ENCODE peak calls at places on chromosome 13, in six cellular contexts. T, V, W, A, M and N are unnamed samples.
A peak's percentile ranks its signal among the peaks of the same experiment; 100 is the strongest.

GRCh38 chr13:107305178-107305577 is 737.2 kb upstream of the ARGLU1 start:
- DNase-seq in V (no peak), M (no peak), A (no peak), W (no peak), T (no peak), N (no peak)

GRCh38 chr13:29925457-29925856 is 75.0 kb upstream of the UBL3 start:
- DNase-seq in T (no peak), A (peak; percentile 90), M (peak; percentile 76), V (peak; percentile 86), W (peak; percentile 86), N (no peak)

GRCh38 chr13:111411186-111411858 is 90.9 kb downstream of the TEX29 start:
- DNase-seq in M (no peak), W (no peak), A (no peak), V (no peak), T (no peak), N (no peak)

GRCh38 chr13:97353927-97354326 is 80.0 kb upstream of the RAP2A start:
- DNase-seq in A (no peak), W (peak; percentile 25), M (no peak), T (no peak), V (no peak), N (peak; percentile 12)

GRCh38 chr13:106151056-106151699 is 384.3 kb downstream of the EFNB2 start:
- DNase-seq in A (peak; percentile 94), V (no peak), T (peak; percentile 79), M (no peak), W (peak; percentile 97), N (peak; percentile 97)

GRCh38 chr13:109704771-109705628 is 81.4 kb downstream of the IRS2 start:
- DNase-seq in W (peak; percentile 28), V (peak; percentile 52), A (peak; percentile 32), T (no peak), M (peak; percentile 58), N (no peak)

GRCh38 chr13:107736149-107736548 is 479.2 kb downstream of the LIG4 start:
- DNase-seq in W (no peak), A (no peak), T (no peak), V (no peak), M (no peak), N (no peak)

GRCh38 chr13:44273991-44274810 is 99.4 kb upstream of the SERP2 start:
- DNase-seq in W (peak; percentile 80), M (no peak), A (peak; percentile 94), V (peak; percentile 29), T (no peak), N (no peak)

GRCh38 chr13:109162248-109163051 is 533.0 kb downstream of the MYO16 start:
- DNase-seq in W (no peak), T (no peak), V (no peak), A (no peak), M (no peak), N (no peak)

GRCh38 chr13:39847336-39847735 is 191.9 kb downstream of the COG6 start:
- DNase-seq in W (no peak), A (no peak), T (no peak), V (no peak), M (no peak), N (no peak)

GRCh38 chr13:110368408-110368807 is 61.3 kb downstream of the COL4A2 start:
- DNase-seq in M (no peak), A (no peak), T (no peak), V (no peak), W (no peak), N (no peak)

GRCh38 chr13:70723732-70724131 is 615.5 kb upstream of the KLHL1 start:
- DNase-seq in W (peak; percentile 9), M (no peak), V (no peak), A (peak; percentile 63), T (no peak), N (no peak)

GRCh38 chr13:20713751-20714150 is 10.3 kb downstream of the IL17D start:
- DNase-seq in W (peak; percentile 69), A (no peak), M (peak; percentile 42), V (peak; percentile 54), T (no peak), N (no peak)

GRCh38 chr13:21522847-21523246 is 63.7 kb upstream of the ZDHHC20 start:
- DNase-seq in A (no peak), V (no peak), T (no peak), W (no peak), M (no peak), N (no peak)

GRCh38 chr13:34166406-34166805 is 348.5 kb downstream of the RFC3 start:
- DNase-seq in M (no peak), A (no peak), W (no peak), V (no peak), T (no peak), N (no peak)

GRCh38 chr13:110118106-110118505 is 188.9 kb downstream of the COL4A1 start:
- DNase-seq in A (no peak), M (no peak), T (no peak), W (no peak), V (no peak), N (no peak)

GRCh38 chr13:33109319-33109718 is 93.1 kb downstream of the KL start:
- DNase-seq in W (peak; percentile 48), V (no peak), A (peak; percentile 64), M (no peak), T (no peak), N (no peak)

GRCh38 chr13:33110713-33111413 is 94.6 kb downstream of the KL start:
- DNase-seq in W (peak; percentile 57), A (peak; percentile 71), V (peak; percentile 44), M (peak; percentile 35), T (no peak), N (no peak)

GRCh38 chr13:33111414-33112110 is 95.3 kb downstream of the KL start:
- DNase-seq in W (peak; percentile 56), T (no peak), V (no peak), A (peak; percentile 52), M (no peak), N (no peak)

GRCh38 chr13:33109801-33110200 is 93.6 kb downstream of the KL start:
- DNase-seq in M (no peak), V (no peak), T (no peak), W (no peak), A (no peak), N (no peak)

DNA sequence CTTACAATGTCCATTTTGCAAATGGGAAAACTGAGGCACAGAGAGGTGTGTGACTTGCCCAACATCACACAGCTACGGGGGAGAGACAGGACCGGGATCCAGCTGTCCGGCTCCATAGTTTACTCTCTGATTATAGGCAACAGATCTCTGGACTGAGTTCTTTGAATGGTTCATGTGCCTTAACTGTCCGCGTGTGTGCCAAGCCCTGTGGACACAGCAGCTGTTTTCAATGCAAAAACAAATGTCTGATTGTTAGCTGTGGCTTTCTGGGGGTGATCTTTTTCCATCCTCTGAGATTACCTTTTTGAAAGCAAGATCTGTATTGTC is 94.1 kb downstream of the KL start:
- DNase-seq in V (no peak), M (no peak), A (no peak), W (no peak), T (no peak), N (no peak)
- H3K4me3 ChIP-seq in V (no peak overlapping the region), M (no peak overlapping the region), A (no peak overlapping the region), W (no peak overlapping the region), T (no peak overlapping the region), N (no peak overlapping the region)

GRCh38 chr13:114200673-114201005 is 21.6 kb downstream of the CFAP97D2 start:
- DNase-seq in A (peak; percentile 55), V (no peak), W (no peak), M (no peak), T (no peak), N (no peak)
- H3K4me3 ChIP-seq in A (no peak overlapping the region), V (no peak overlapping the region), W (no peak overlapping the region), M (no peak overlapping the region), T (no peak overlapping the region), N (no peak overlapping the region)

GRCh38 chr13:46176756-46177155 is 5.2 kb downstream of the LCP1 start:
- DNase-seq in W (no peak), T (no peak), A (no peak), V (no peak), M (no peak), N (no peak)

GRCh38 chr13:46179576-46180368 is 2.2 kb downstream of the LCP1 start:
- DNase-seq in A (no peak), T (no peak), V (peak; percentile 55), W (no peak), M (peak; percentile 35), N (no peak)

GRCh38 chr13:46178821-46179220 is 3.2 kb downstream of the LCP1 start:
- DNase-seq in W (no peak), T (no peak), A (no peak), V (no peak), M (no peak), N (no peak)

GRCh38 chr13:46180393-46180792 is 1.6 kb downstream of the LCP1 start:
- DNase-seq in V (no peak), W (no peak), T (no peak), A (no peak), M (no peak), N (no peak)

DNA sequence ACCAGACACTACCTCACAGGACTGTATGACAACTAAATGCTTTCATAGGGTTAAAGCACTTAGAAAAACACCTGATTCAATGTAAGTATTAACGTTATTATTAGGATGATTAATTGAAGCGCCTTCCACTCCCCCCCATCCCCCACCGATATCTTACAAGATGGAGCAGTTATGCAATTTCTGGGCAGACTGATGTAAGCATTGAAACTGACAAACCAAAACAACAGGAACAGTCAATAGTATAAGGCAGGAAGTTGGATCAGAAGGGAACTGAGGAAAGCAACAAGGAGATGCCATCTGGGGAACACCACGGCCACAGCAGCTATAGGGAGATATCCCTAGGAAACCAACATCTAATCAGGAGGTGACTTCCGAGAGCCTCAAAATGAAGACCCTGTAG is 3.8 kb downstream of the LCP1 start:
- DNase-seq in T (no peak), W (no peak), V (no peak), M (no peak), A (no peak), N (no peak)
- H3K4me3 ChIP-seq in T (no peak overlapping the region), W (no peak overlapping the region), V (no peak overlapping the region), M (no peak overlapping the region), A (no peak overlapping the region), N (no peak overlapping the region)

GRCh38 chr13:74288361-74288911 is 154.2 kb upstream of the KLF12 start:
- DNase-seq in M (peak; percentile 33), T (no peak), W (peak; percentile 12), V (no peak), A (peak; percentile 14), N (no peak)

GRCh38 chr13:74289861-74290260 is 155.7 kb upstream of the KLF12 start:
- DNase-seq in W (no peak), T (no peak), M (no peak), V (no peak), A (no peak), N (no peak)

GRCh38 chr13:74287672-74288169 is 153.5 kb upstream of the KLF12 start:
- DNase-seq in M (peak; percentile 43), W (peak; percentile 61), T (peak; percentile 44), V (peak; percentile 65), A (peak; percentile 90), N (peak; percentile 39)

GRCh38 chr13:74290324-74290773 is 156.1 kb upstream of the KLF12 start:
- DNase-seq in V (peak; percentile 39), M (peak; percentile 29), T (no peak), A (peak; percentile 77), W (peak; percentile 87), N (peak; percentile 90)

DNA sequence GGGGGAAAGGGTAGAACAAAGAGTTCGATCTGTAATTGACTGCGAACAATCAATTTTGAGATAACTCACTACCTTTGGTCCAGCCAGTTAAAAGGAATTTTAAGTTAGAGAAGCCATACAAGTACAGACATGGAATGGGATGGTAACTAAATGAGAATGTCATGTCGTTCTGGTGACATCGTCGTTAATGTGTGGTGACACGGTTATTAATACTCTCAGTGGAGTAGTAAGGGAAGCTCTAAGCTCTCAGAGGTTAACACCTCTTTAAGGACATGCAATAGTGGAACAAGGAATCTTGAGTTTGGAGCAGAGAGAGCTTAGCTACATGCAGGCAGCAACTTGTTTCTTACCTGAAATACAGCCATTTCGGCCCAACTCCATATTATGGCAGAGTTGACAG is 154.9 kb upstream of the KLF12 start:
- DNase-seq in M (no peak), A (no peak), V (no peak), T (no peak), W (no peak), N (no peak)
- H3K4me3 ChIP-seq in M (no peak overlapping the region), A (no peak overlapping the region), V (no peak overlapping the region), T (no peak overlapping the region), W (no peak overlapping the region), N (no peak overlapping the region)